ENCODE peak calls at places on chromosomes 11 and 22, in five cellular contexts. V is uterus; C is CD8-positive, alpha-beta T cell; J is GM23338; B is Peyer's patch. T is an unnamed sample. For H3K36me3 and H3K4me1, the result is how much of the 10 kb centered on the place peaks cover.

GRCh38 chr11:8081591-8082021 is 595 bp downstream of the TUB start:
- DNase-seq in V (peak), C (no peak), J (no peak), B (no peak), T (no peak)

GRCh38 chr11:69245491-69246345 is 48.2 kb upstream of the MYEOV start:
- DNase-seq in V (no peak), C (no peak), J (no peak), B (no peak), T (no peak)

GRCh38 chr22:36977401-36977861 is 41.8 kb downstream of the TST start:
- DNase-seq in V (peak), C (peak), J (peak), B (peak), T (peak)

GRCh38 chr11:67440229-67441081 is 2.8 kb downstream of the CORO1B start:
- DNase-seq in V (no peak), C (no peak), J (no peak), B (no peak), T (no peak)

GRCh38 chr11:26287067-26287518 is 44.8 kb upstream of the ANO3 start:
- DNase-seq in V (no peak), C (no peak), J (no peak), B (no peak), T (no peak)

GRCh38 chr11:44623321-44623715 is 57.9 kb downstream of the CD82 start:
- DNase-seq in V (peak), C (no peak), J (no peak), B (peak), T (no peak)

GRCh38 chr22:29214232-29214631 is 8.5 kb downstream of the EMID1 start:
- DNase-seq in V (no peak), C (no peak), J (no peak), B (no peak), T (no peak)

GRCh38 chr22:26756675-26757293 is 99.4 kb downstream of the MIAT start:
- DNase-seq in V (peak), C (no peak), J (peak), B (peak), T (peak)

GRCh38 chr11:10261821-10262220 is 32.2 kb downstream of the SBF2 start:
- DNase-seq in V (no peak), C (no peak), J (no peak), B (no peak), T (no peak)

GRCh38 chr22:41034741-41035140 is 57.7 kb upstream of the EP300 start:
- DNase-seq in V (no peak), C (no peak), J (no peak), B (no peak), T (no peak)

GRCh38 chr11:116703421-116703820 is 69.4 kb downstream of the BUD13 start:
- DNase-seq in V (no peak), C (no peak), J (peak), B (peak), T (no peak)

GRCh38 chr22:25666308-25666707 is 75.7 kb upstream of the MYO18B start:
- DNase-seq in V (peak), C (no peak), J (peak), B (peak), T (peak)

GRCh38 chr11:18115360-18116127 is 9.7 kb upstream of the SAAL1 start:
- DNase-seq in V (peak), C (peak), J (peak), B (no peak), T (peak)

GRCh38 chr11:10205928-10206327 is 88.1 kb downstream of the SBF2 start:
- DNase-seq in V (no peak), C (no peak), J (peak), B (no peak), T (no peak)

GRCh38 chr22:43723816-43724215 is 88.3 kb downstream of the EFCAB6 start:
- DNase-seq in V (no peak), C (no peak), J (no peak), B (no peak), T (no peak)

GRCh38 chr11:60288531-60288930 is 8.1 kb downstream of the MS4A4A start:
- DNase-seq in V (no peak), C (no peak), J (no peak), B (no peak), T (no peak)

GRCh38 chr11:48095779-48096470 is 115.6 kb downstream of the PTPRJ start:
- DNase-seq in V (no peak), C (no peak), J (no peak), B (no peak), T (no peak)

GRCh38 chr11:19892876-19893275 is 180.2 kb downstream of the NAV2 start:
- DNase-seq in V (no peak), C (no peak), J (no peak), B (no peak), T (no peak)

GRCh38 chr11:27838674-27839073 is 138.4 kb upstream of the BDNF start:
- DNase-seq in V (no peak), C (no peak), J (no peak), B (no peak), T (no peak)

GRCh38 chr11:71502871-71503435 is 24.1 kb upstream of the KRTAP5-7 start:
- DNase-seq in V (no peak), C (no peak), J (no peak), B (no peak), T (no peak)

GRCh38 chr11:108743851-108744250 is 79.0 kb downstream of the DDX10 start:
- DNase-seq in V (no peak), C (no peak), J (no peak), B (no peak), T (no peak)

GRCh38 chr11:16603890-16604783 is 134.3 kb upstream of the C11orf58 start:
- DNase-seq in V (peak), C (no peak), J (peak), B (peak), T (peak)

GRCh38 chr11:44421090-44421675 is 111.2 kb upstream of the ALX4 start:
- DNase-seq in V (no peak), C (no peak), J (no peak), B (no peak), T (no peak)

GRCh38 chr11:96551136-96551535 is 161.3 kb downstream of the JRKL start:
- DNase-seq in V (no peak), C (no peak), J (no peak), B (no peak), T (no peak)

GRCh38 chr22:32175751-32176644 is 16.9 kb upstream of the C22orf42 start:
- DNase-seq in V (no peak), C (no peak), J (peak), B (no peak), T (peak)

GRCh38 chr22:24146190-24146616 is 35.1 kb upstream of the SUSD2 start:
- DNase-seq in V (peak), C (no peak), J (peak), B (peak), T (peak)

GRCh38 chr22:24148586-24148985 is 32.7 kb upstream of the SUSD2 start:
- DNase-seq in V (no peak), C (no peak), J (no peak), B (no peak), T (no peak)

GRCh38 chr22:24147666-24148065 is 33.6 kb upstream of the SUSD2 start:
- DNase-seq in V (no peak), C (no peak), J (no peak), B (no peak), T (no peak)

GRCh38 chr22:24146791-24147353 is 34.4 kb upstream of the SUSD2 start:
- DNase-seq in V (peak), C (no peak), J (peak), B (no peak), T (no peak)

GRCh38 chr22:24149191-24149590 is 32.1 kb upstream of the SUSD2 start:
- DNase-seq in V (no peak), C (no peak), J (no peak), B (no peak), T (no peak)
- H3K27ac ChIP-seq in V (peak), C (no peak), J (no peak), B (no peak), T (no peak)

DNA sequence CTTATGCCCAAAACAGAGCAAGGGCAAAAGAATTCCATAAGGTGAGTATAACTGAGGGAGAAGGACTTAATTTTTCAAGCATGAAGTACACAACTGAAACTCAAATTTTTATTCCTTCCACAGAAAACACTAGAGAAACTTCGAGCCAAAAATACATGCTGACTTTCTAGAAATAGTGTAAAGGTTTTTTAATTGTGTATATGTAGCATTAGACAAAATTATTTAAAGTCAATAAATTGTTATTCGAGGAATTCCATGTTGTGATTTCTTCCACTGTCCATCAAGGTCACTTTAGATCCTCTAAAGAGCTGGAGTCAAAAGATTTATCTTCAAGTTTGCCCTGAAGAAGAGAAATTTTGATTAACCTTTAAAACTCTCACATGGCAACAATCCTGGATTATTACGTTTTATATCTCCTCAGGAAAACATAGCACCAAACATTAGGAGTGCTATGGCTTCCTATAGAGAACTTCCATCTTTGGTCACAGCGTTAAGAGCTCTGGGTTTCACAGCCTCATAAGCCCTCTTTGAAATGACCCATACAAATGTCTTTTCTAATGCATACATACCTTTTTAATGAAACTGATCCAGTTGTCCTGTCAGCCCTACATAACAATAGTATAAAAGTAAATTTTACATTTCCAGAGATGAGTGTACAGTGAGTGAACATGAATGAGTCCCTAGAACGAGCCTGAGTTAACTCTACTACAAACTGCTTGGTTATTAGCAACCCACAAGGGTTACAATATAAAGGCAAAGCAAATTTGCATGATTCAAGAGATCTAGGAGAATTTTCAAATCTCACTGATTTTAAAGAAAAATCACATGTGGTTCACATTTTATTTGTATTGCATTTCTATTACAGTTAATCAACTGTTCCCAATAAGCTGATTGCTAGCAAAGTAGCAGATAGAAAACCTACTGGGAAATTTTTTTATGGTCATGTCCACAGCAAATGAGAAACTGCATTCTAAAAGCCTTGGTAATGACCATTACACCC is 10.9 kb downstream of the TAF1D start:
- DNase-seq in V (no peak), C (no peak), J (no peak), B (no peak), T (no peak)
- H3K36me3 ChIP-seq in V (under half), C (under half), J (half or more), B (half or more), T (under half)

GRCh38 chr22:48264586-48264985 is 1502.1 kb downstream of the TBC1D22A start:
- DNase-seq in V (no peak), C (no peak), J (no peak), B (no peak), T (no peak)

GRCh38 chr22:48262596-48263430 is 1500.4 kb downstream of the TBC1D22A start:
- DNase-seq in V (no peak), C (no peak), J (no peak), B (no peak), T (no peak)

GRCh38 chr22:48265000-48265625 is 1502.7 kb downstream of the TBC1D22A start:
- DNase-seq in V (no peak), C (no peak), J (no peak), B (no peak), T (no peak)

GRCh38 chr22:48263431-48263765 is 1500.9 kb downstream of the TBC1D22A start:
- DNase-seq in V (no peak), C (no peak), J (no peak), B (no peak), T (no peak)

DNA sequence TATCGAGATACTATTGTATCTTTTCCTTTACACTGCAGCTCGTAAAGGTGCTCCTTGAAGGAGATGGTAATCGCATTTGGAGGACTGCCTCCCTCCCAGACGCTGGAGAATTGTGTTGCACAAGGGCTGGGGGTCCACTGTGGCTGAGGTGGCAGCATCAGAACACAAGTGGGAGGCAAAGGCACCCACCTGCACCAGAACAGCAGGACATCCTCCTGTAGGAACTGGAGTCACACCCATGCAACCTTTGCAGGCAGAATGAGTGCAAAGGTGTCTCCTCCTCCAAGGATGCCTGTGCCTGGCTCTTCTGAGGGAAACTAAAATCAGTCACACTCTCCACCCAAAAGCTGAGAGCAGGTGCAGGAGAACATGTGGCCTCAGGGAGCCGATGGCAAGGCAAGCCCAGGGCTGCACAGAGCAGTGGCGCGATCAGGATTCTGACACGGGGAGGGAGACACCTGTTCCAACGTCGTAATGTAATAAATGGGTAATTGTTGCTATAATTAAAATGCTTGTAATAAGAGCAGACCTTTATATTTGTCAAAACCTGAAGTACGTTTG is 1501.4 kb downstream of the TBC1D22A start:
- DNase-seq in V (no peak), C (no peak), J (no peak), B (no peak), T (no peak)
- H3K4me1 ChIP-seq in V (under half), C (under half), J (under half), B (under half), T (under half)

DNA sequence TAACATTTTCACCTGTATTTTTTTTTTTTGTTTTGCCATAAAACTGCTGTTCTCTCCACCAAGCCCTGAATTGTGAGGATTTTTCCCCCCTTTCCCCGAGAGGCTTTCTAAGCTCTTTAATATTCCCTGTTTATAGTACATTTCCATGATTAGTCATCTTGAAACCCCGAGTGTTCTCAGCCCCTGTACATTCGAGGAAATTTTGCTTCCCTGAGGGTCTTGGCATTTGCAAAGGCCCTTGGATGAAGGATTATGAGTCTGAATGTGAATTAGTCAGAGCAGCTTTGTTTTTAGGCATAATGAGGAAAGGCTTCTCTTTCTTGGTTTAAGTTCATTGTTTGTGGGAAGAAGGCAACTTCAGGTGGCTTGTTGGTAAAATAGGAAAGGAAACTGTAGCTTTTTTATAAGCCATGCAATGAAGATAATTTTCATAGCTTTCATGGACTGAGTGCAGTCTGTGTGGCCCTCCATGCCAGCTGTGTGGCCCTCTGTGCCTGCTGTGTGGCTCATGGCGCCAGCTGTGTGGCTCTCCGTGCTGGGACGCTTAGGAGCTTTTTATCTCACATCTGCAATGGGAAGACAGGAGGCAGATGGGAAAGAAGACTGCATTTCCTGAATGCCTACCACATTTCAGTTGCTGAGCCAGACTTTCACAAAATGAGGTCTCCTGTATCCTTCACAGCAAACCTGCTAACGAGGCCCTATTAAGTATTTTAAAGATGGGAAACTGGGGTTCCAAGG is 129.0 kb downstream of the TEAD1 start:
- DNase-seq in V (no peak), C (no peak), J (no peak), B (no peak), T (no peak)
- H3K27ac ChIP-seq in V (peak), C (no peak), J (peak), B (peak), T (peak)